ENCODE peak calls at places on chromosome 7, in nine cellular contexts. U is left colon; N is stimulated activated CD8-positive, alpha-beta memory T cell treated with anti-CD3 and anti-CD28 coated beads, Interleukin-12 subunit alpha, Interleukin-12 subunit beta, amount 100 ng/mL, for 1 hour; L is CD8-positive, alpha-beta memory T cell; T is retina; J is activated T-cell treated with anti-CD3 and anti-CD28 coated beads, Interleukin-2, amount 50 U/mL, for 72 hours; W is aorta; P is hepatocyte; F is HT1080. X is an unnamed sample.

GRCh38 chr7:99839560-99840011 is 11.8 kb downstream of the CYP3A43 start:
- DNase-seq in U (peak; percentile 55), W (no peak), N (no peak), F (no peak), P (peak; percentile 35), J (no peak), L (no peak), T (no peak), X (no peak)

GRCh38 chr7:128915271-128915819 is 4.8 kb upstream of the KCP start:
- DNase-seq in L (peak; percentile 30), T (peak; percentile 53), N (no peak), W (peak; percentile 74), F (no peak), U (no peak), P (no peak), J (no peak), X (no peak)

GRCh38 chr7:29217112-29217511 is 22.5 kb downstream of the CHN2 start:
- DNase-seq in T (no peak), J (no peak), U (no peak), N (no peak), L (no peak), F (no peak), W (no peak), P (peak; percentile 26), X (no peak)

GRCh38 chr7:128031901-128032604 is 816 bp upstream of the LRRC4 start:
- DNase-seq in N (peak; percentile 8), T (peak; percentile 81), L (peak; percentile 65), J (peak; percentile 72), U (no peak), P (peak; percentile 89), W (peak; percentile 78), F (no peak), X (no peak)

GRCh38 chr7:125847055-125847454 is 917.4 kb upstream of the POT1 start:
- DNase-seq in F (no peak), J (no peak), N (no peak), U (no peak), P (no peak), W (no peak), T (no peak), L (no peak), X (no peak)

GRCh38 chr7:99674995-99675742 is 4.6 kb downstream of the CYP3A5 start:
- DNase-seq in J (no peak), U (no peak), P (no peak), N (no peak), L (no peak), T (no peak), F (no peak), W (no peak), X (no peak)

GRCh38 chr7:76333388-76334101 is 25.2 kb downstream of the YWHAG start:
- DNase-seq in P (no peak), J (no peak), N (no peak), T (no peak), F (no peak), L (no peak), W (peak; percentile 86), U (no peak), X (no peak)

GRCh38 chr7:138752568-138753518 is 45.0 kb upstream of the TMEM213 start:
- DNase-seq in T (no peak), L (peak; percentile 98), N (peak; percentile 88), W (no peak), P (no peak), U (peak; percentile 28), J (peak; percentile 91), F (peak; percentile 99), X (no peak)

GRCh38 chr7:22586806-22587180 is 86.8 kb upstream of the STEAP1B start:
- DNase-seq in L (no peak), U (no peak), F (peak; percentile 59), T (peak; percentile 46), J (no peak), N (no peak), W (no peak), P (peak; percentile 58), X (no peak)

GRCh38 chr7:103343758-103344452 is 662 bp downstream of the DNAJC2 start:
- DNase-seq in W (no peak), P (peak; percentile 42), F (peak; percentile 20), L (peak; percentile 55), J (peak; percentile 36), T (no peak), N (peak; percentile 17), U (peak; percentile 30), X (peak; percentile 37)

GRCh38 chr7:151566897-151567320 is 47.2 kb upstream of the RHEB start:
- DNase-seq in P (peak; percentile 26), L (no peak), F (no peak), T (no peak), N (no peak), J (no peak), U (no peak), W (no peak), X (no peak)

GRCh38 chr7:322111-322671 is 32.2 kb downstream of the FOXL3 start:
- DNase-seq in W (peak; percentile 92), U (peak; percentile 70), F (no peak), T (peak; percentile 83), J (peak; percentile 92), P (peak; percentile 86), N (peak; percentile 81), L (peak; percentile 86), X (peak; percentile 37)

GRCh38 chr7:66353547-66353946 is 148.4 kb downstream of the TPST1 start:
- DNase-seq in J (no peak), P (no peak), N (no peak), L (no peak), F (no peak), T (no peak), U (no peak), W (no peak), X (peak; percentile 37)

GRCh38 chr7:47046949-47047348 is 535.0 kb downstream of the TNS3 start:
- DNase-seq in U (no peak), J (no peak), F (no peak), W (no peak), P (no peak), T (no peak), N (no peak), L (no peak), X (no peak)

GRCh38 chr7:27382307-27382706 is 139.7 kb downstream of the EVX1 start:
- DNase-seq in J (no peak), U (no peak), L (no peak), T (no peak), N (no peak), P (no peak), W (no peak), F (no peak), X (no peak)

GRCh38 chr7:11261470-11261869 is 287.8 kb downstream of the PHF14 start:
- DNase-seq in W (no peak), N (no peak), P (peak; percentile 34), J (no peak), F (peak; percentile 31), L (no peak), U (no peak), T (no peak), X (no peak)

GRCh38 chr7:136687693-136688322 is 180.6 kb upstream of the CHRM2 start:
- DNase-seq in W (no peak), F (peak; percentile 48), L (no peak), U (no peak), P (peak; percentile 46), J (no peak), N (no peak), T (no peak), X (no peak)

GRCh38 chr7:113331155-113331898 is 213.0 kb upstream of the SMIM30 start:
- DNase-seq in W (no peak), U (no peak), N (no peak), L (no peak), T (peak; percentile 33), P (peak; percentile 8), J (no peak), F (no peak), X (no peak)

GRCh38 chr7:157299613-157300405 is 37.0 kb upstream of the DNAJB6 start:
- DNase-seq in J (peak; percentile 38), L (peak; percentile 59), P (no peak), T (no peak), N (no peak), U (no peak), F (no peak), W (no peak), X (peak; percentile 41)

GRCh38 chr7:55571534-55572377 is 546 bp downstream of the VOPP1 start:
- DNase-seq in W (peak; percentile 87), T (peak; percentile 88), N (peak; percentile 37), F (peak; percentile 38), P (peak; percentile 71), L (peak; percentile 80), U (peak; percentile 57), J (peak; percentile 73), X (peak; percentile 66)

GRCh38 chr7:116777613-116778380 is 84.6 kb upstream of the CAPZA2 start:
- DNase-seq in F (peak; percentile 46), J (no peak), U (no peak), N (no peak), L (no peak), T (no peak), P (no peak), W (no peak), X (peak; percentile 13)

GRCh38 chr7:99121496-99122021 is 22.3 kb downstream of the SMURF1 start:
- DNase-seq in F (no peak), N (no peak), W (no peak), L (no peak), T (no peak), J (no peak), U (no peak), P (no peak), X (no peak)

GRCh38 chr7:88111136-88111748 is 108.6 kb downstream of the SRI start:
- DNase-seq in L (no peak), U (no peak), P (peak; percentile 40), W (no peak), T (peak; percentile 31), F (peak; percentile 50), J (no peak), N (no peak), X (no peak)

GRCh38 chr7:133135451-133135850 is 53.6 kb upstream of the CHCHD3 start:
- DNase-seq in P (no peak), J (no peak), N (no peak), W (no peak), T (no peak), U (no peak), F (peak; percentile 38), L (no peak), X (no peak)

GRCh38 chr7:149783386-149784250 is 10.2 kb upstream of the ZNF467 start:
- DNase-seq in J (no peak), U (no peak), N (no peak), P (no peak), L (no peak), T (no peak), F (no peak), W (no peak), X (no peak)

GRCh38 chr7:42221304-42221703 is 15.7 kb downstream of the GLI3 start:
- DNase-seq in U (no peak), F (no peak), T (no peak), W (no peak), L (no peak), N (no peak), J (no peak), P (no peak), X (no peak)

X was measured in MG63.